ENCODE peak calls at places on chromosomes 11 and 22, in four cellular contexts. N, L, Q and F are unnamed samples.

GRCh38 chr11:124394408-124394807 is 4.4 kb downstream of the OR8B3 start:
- DNase-seq in N (no peak), L (no peak), Q (no peak), F (peak; percentile 31)

GRCh38 chr11:128694618-128695481 is 978 bp downstream of the FLI1 start:
- DNase-seq in N (peak; percentile 26), L (no peak), Q (no peak), F (no peak)

GRCh38 chr11:64853709-64854108 is 9.3 kb upstream of the CDC42BPG start:
- DNase-seq in N (peak; percentile 59), L (no peak), Q (no peak), F (no peak)

GRCh38 chr11:63536669-63537292 is at the start of gene PLAAT4:
- DNase-seq in N (peak; percentile 57), L (peak; percentile 29), Q (peak; percentile 41), F (peak; percentile 40)

GRCh38 chr11:102724904-102725515 is at the start of gene MMP8:
- DNase-seq in N (no peak), L (no peak), Q (no peak), F (peak; percentile 26)

GRCh38 chr11:128904872-128905344 is 13.8 kb downstream of the KCNJ5 start:
- DNase-seq in N (no peak), L (no peak), Q (no peak), F (no peak)

GRCh38 chr11:134386945-134387344 is 25.1 kb downstream of the B3GAT1 start:
- DNase-seq in N (no peak), L (no peak), Q (no peak), F (no peak)

GRCh38 chr11:69662806-69663205 is 12.3 kb downstream of the LTO1 start:
- DNase-seq in N (no peak), L (no peak), Q (no peak), F (no peak)

GRCh38 chr22:49827307-49827852 is 293 bp downstream of the BRD1 start:
- DNase-seq in N (peak; percentile 19), L (no peak), Q (no peak), F (no peak)

GRCh38 chr11:108009497-108010360 is 1.0 kb downstream of the CUL5 start:
- DNase-seq in N (peak; percentile 2), L (no peak), Q (no peak), F (no peak)